ENCODE peak calls at places on chromosomes 13 and 19, in four cellular contexts. O is body of pancreas, T is endodermal cell, R is MM.1S. S is an unnamed sample.
A peak's percentile ranks its signal among the peaks of the same experiment; 100 is the strongest.

GRCh38 chr13:92097337-92097903 is 699.0 kb downstream of the GPC5 start:
- DNase-seq in O (no peak), T (no peak), R (no peak), S (no peak)

GRCh38 chr19:49613374-49613773 is 22.4 kb downstream of the PRR12 start:
- DNase-seq in O (no peak), T (no peak), R (no peak), S (no peak)

GRCh38 chr13:90020536-90020935 is 1327.0 kb upstream of the MIR17HG start:
- DNase-seq in O (no peak), T (no peak), R (no peak), S (no peak)

GRCh38 chr13:105611424-105611823 is 924.0 kb downstream of the EFNB2 start:
- DNase-seq in O (no peak), T (no peak), R (no peak), S (no peak)

GRCh38 chr19:54871713-54872112 is 2.3 kb upstream of the FCAR start:
- DNase-seq in O (no peak), T (no peak), R (no peak), S (no peak)

GRCh38 chr13:40874138-40874776 is 84.8 kb downstream of the SLC25A15 start:
- DNase-seq in O (no peak), T (no peak), R (peak; percentile 16), S (no peak)

GRCh38 chr13:108000998-108001397 is 214.3 kb downstream of the LIG4 start:
- DNase-seq in O (no peak), T (no peak), R (no peak), S (no peak)

GRCh38 chr13:110346661-110347067 is 39.6 kb downstream of the COL4A2 start:
- DNase-seq in O (no peak), T (no peak), R (no peak), S (no peak)

DNA sequence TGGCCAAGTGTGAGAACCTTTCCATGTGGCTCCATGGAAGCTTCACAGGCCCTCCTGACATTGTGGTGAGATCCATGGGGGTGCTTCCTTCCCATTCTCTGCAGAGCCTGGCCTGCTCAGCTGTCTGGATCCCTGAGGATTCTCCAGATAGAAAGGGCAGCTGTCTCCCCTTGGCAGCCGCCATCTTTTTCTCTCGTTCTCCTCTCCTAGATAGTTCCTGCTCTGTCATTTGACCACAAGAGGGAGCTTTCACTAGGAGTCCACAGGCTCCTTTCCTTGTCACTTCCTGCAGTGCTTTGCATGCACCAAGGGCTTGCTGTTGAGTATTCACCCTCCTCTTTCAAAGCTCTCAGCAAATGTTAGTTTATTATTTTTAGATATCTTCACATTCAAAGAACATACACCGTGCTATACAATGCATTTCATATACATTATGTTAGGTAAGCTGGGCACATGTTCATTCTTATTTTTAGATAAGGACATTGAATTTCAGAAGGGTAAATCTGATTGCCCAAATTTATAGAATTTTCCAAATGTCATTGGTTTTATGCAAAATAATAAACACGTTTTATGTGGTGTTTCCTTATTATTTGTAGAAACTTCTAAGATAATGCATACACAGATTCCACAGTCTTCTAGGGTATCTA is 133.2 kb downstream of the FRY start:
- DNase-seq in O (peak; percentile 26), T (peak; percentile 81), R (peak; percentile 63), S (no peak)
- TF ChIP-seq CTCF in O (peak; percentile 49), T (peak; percentile 90), R (peak; percentile 58), S (peak; percentile 58)

GRCh38 chr13:46615888-46616531 is 63.0 kb downstream of the LRCH1 start:
- DNase-seq in O (no peak), T (no peak), R (no peak), S (no peak)
- H3K27ac ChIP-seq in O (no peak overlapping the region), T (no peak overlapping the region), R (no peak overlapping the region), S (peak overlapping the region; percentile 81)

DNA sequence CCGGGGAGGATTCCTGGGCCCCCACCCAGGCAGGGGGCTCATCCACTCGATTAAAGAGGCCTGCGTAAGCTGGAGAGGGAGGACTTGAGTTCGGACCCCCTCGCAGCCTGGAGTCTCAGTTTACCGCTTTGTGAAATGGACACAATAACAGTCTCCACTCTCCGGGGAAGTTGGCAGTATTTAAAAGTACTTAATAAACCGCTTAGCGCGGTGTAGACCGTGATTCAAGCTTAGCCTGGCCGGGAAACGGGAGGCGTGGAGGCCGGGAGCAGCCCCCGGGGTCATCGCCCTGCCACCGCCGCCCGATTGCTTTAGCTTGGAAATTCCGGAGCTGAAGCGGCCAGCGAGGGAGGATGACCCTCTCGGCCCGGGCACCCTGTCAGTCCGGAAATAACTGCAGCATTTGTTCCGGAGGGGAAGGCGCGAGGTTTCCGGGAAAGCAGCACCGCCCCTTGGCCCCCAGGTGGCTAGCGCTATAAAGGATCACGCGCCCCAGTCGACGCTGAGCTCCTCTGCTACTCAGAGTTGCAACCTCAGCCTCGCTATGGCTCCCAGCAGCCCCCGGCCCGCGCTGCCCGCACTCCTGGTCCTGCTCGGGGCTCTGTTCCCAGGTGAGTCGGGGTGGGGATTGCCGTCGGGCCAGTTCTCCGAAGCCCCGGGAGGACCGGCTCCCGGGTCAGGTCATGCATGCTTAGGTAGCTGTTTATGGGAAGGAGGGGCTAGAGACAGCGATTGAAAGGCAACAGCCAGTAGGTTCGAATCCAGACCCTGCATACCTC is at the start of gene ICAM1:
- DNase-seq in O (peak; percentile 59), T (peak; percentile 90), R (peak; percentile 86), S (peak; percentile 96)
- TF ChIP-seq CTCF in O (peak; percentile 11), T (peak; percentile 41), R (no peak), S (no peak)

GRCh38 chr13:31894931-31895330 is 136.6 kb upstream of the FRY start:
- DNase-seq in O (no peak), T (no peak), R (no peak), S (no peak)

GRCh38 chr13:31896427-31896826 is 135.1 kb upstream of the FRY start:
- DNase-seq in O (no peak), T (no peak), R (peak; percentile 34), S (no peak)

GRCh38 chr13:31898383-31899071 is 133.0 kb upstream of the FRY start:
- DNase-seq in O (no peak), T (no peak), R (peak; percentile 17), S (no peak)

GRCh38 chr13:31891472-31891871 is 140.1 kb upstream of the FRY start:
- DNase-seq in O (no peak), T (no peak), R (no peak), S (peak; percentile 40)

DNA sequence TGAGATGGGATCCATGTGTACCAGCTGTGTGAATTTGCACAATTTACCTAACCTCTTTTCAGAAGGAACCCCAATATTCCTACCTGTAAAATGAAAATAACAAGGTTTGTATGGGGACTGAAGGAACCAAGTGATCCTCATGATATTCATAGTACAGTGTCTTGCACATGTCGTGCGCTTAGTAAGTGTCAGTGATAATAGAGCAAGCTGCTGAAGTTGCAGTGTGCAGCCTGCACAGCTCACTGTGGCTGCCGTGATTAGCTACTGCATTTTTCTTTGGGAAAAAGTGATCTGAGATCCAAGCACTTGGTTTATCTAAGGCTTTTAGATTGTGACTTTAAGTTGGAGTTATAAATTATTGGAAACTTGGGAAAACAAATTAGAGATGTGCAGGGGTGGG is 135.9 kb upstream of the FRY start:
- DNase-seq in O (no peak), T (no peak), R (no peak), S (no peak)
- H3K27ac ChIP-seq in O (no peak overlapping the region), T (peak overlapping the region; percentile 33), R (no peak overlapping the region), S (no peak overlapping the region)

DNA sequence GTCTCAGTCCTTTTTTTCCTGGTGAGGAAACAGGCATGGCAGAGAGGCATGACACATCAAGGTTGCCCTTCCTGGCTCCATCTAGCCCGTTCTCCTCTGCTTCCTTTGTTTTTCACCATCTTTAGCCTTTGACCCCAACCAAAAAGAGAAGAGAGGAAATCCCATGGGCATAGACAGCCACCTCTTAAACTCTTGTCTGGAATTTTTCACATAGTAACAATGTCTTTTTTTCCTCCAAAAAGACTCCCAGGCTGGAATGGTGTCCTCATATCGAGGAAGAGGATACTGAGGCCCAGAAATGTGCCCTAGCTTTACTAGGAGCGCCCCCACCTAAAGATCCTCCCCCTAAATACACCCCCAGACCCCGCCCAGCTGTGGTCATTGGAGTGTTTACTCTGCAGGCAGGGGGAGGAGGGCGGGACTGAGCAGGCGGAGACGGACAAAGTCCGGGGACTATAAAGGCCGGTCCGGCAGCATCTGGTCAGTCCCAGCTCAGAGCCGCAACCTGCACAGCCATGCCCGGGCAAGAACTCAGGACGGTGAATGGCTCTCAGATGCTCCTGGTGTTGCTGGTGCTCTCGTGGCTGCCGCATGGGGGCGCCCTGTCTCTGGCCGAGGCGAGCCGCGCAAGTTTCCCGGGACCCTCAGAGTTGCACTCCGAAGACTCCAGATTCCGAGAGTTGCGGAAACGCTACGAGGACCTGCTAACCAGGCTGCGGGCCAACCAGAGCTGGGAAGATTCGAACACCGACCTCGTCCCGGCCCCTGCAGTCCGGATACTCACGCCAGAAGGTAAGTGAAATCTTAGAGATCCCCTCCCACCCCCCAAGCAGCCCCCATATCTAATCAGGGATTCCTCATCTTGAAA is at the start of gene GDF15:
- DNase-seq in O (peak; percentile 91), T (peak; percentile 92), R (no peak), S (peak; percentile 91)
- TF ChIP-seq CTCF in O (peak; percentile 82), T (peak; percentile 82), R (peak; percentile 58), S (peak; percentile 36)

GRCh38 chr19:18496167-18496979 is 25.5 kb downstream of the ELL start:
- DNase-seq in O (peak; percentile 78), T (no peak), R (peak; percentile 18), S (peak; percentile 79)
- H3K27ac ChIP-seq in O (no peak overlapping the region), T (no peak overlapping the region), R (no peak overlapping the region), S (peak overlapping the region; percentile 88)

DNA sequence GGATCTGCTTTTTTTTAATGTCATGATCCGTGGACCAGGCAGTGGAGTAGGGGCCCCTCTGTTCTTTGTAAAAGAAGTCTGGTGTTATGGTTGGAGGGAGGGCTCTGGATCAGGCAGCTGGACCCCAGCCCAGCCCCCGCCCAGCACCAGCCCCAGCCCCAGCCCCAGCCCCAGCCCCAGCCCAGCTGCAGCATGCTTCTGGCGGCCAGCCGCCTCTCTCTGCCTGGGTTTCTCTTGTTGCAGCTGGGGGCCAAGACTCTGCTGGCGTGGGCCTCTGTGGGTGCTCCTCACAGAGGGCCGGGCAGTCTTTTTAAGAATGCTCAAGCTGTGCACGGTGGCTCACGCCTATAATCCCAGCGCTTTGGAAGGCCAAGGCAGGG is 17.9 kb downstream of the DOT1L start:
- DNase-seq in O (no peak), T (no peak), R (no peak), S (no peak)
- TF ChIP-seq CTCF in O (no peak), T (no peak), R (no peak), S (no peak)

DNA sequence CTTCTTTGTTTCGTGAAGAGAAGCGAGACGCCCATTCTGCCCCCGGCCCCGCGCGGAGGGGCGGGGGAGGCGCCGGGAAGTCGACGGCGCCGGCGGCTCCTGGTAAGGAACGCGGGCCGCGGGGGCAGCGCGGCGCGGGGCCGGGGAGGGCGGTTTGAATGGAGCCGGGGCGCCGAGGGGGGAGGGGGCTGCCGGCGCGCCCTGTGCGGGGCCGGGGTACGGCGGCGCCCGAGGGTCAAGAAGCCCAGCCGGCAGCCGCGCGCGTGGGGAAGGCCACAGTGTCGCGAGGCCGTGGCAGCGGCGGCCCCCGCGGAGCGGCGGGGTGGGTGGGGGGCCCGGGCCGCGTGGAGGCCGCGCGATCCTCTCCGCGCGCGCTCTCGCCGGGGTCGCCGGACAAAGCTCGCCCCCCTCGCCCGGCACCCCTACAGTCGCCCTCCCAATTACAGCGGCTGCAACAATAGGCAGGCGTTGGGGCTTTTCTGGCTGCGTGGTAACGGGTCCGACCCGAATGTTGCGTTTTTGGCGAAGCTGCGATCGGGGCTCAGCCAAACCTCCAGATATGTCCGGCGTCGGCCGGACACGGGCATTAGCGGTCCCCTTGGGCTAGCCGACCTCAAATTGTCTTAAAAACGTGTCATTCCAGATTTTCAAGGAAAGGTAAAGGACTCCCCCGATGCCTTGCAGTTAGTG is 388 bp downstream of the SMARCA4 start:
- DNase-seq in O (peak; percentile 38), T (peak; percentile 73), R (peak; percentile 32), S (no peak)
- H3K27ac ChIP-seq in O (peak overlapping the region; percentile 64), T (peak overlapping the region; percentile 96), R (peak overlapping the region; percentile 28), S (peak overlapping the region; percentile 86)

S was measured in left lung.